ENCODE peak calls at places on chromosome 19, in five cellular contexts. One of them, this sample, is unnamed.

GRCh38 chr19:54142166-54142780 is 4.7 kb downstream of the CNOT3 start:
- DNase-seq in body of pancreas: no peak
- DNase-seq in CD4-positive, alpha-beta T cell: no peak
- DNase-seq in GM13977: no peak
- DNase-seq in keratinocyte: no peak
- DNase-seq in this sample: no peak

GRCh38 chr19:12833747-12834417 is 497 bp downstream of the RTBDN start:
- DNase-seq in CD4-positive, alpha-beta T cell: no peak
- DNase-seq in body of pancreas: peak; percentile 31
- DNase-seq in keratinocyte: no peak
- DNase-seq in GM13977: peak; percentile 82
- DNase-seq in this sample: no peak

GRCh38 chr19:17751103-17751911 is at the start of gene FCHO1:
- DNase-seq in GM13977: peak; percentile 75
- DNase-seq in keratinocyte: no peak
- DNase-seq in CD4-positive, alpha-beta T cell: peak; percentile 86
- DNase-seq in body of pancreas: no peak
- DNase-seq in this sample: no peak

GRCh38 chr19:48511800-48512503 is at the start of gene LMTK3:
- DNase-seq in GM13977: peak; percentile 78
- DNase-seq in CD4-positive, alpha-beta T cell: peak; percentile 80
- DNase-seq in body of pancreas: no peak
- DNase-seq in keratinocyte: no peak
- DNase-seq in this sample: no peak

GRCh38 chr19:58274771-58275199 is 4.0 kb upstream of the ZNF8 start:
- DNase-seq in GM13977: no peak
- DNase-seq in body of pancreas: no peak
- DNase-seq in CD4-positive, alpha-beta T cell: no peak
- DNase-seq in keratinocyte: no peak
- DNase-seq in this sample: no peak

GRCh38 chr19:1027020-1027952 is 878 bp downstream of the CNN2 start:
- DNase-seq in keratinocyte: no peak
- DNase-seq in GM13977: peak; percentile 56
- DNase-seq in body of pancreas: no peak
- DNase-seq in CD4-positive, alpha-beta T cell: no peak
- DNase-seq in this sample: no peak

GRCh38 chr19:49475995-49476880 is 2.2 kb downstream of the FLT3LG start:
- DNase-seq in body of pancreas: no peak
- DNase-seq in keratinocyte: no peak
- DNase-seq in CD4-positive, alpha-beta T cell: peak; percentile 71
- DNase-seq in GM13977: no peak
- DNase-seq in this sample: no peak

GRCh38 chr19:45911291-45911690 is 3.3 kb downstream of the NANOS2 start:
- DNase-seq in CD4-positive, alpha-beta T cell: no peak
- DNase-seq in GM13977: no peak
- DNase-seq in keratinocyte: no peak
- DNase-seq in body of pancreas: no peak
- DNase-seq in this sample: no peak

GRCh38 chr19:55909801-55910200 is 22.3 kb downstream of the NLRP13 start:
- DNase-seq in GM13977: no peak
- DNase-seq in body of pancreas: no peak
- DNase-seq in CD4-positive, alpha-beta T cell: no peak
- DNase-seq in keratinocyte: no peak
- DNase-seq in this sample: peak; percentile 3

GRCh38 chr19:55912916-55913315 is 19.2 kb downstream of the NLRP13 start:
- DNase-seq in GM13977: no peak
- DNase-seq in CD4-positive, alpha-beta T cell: no peak
- DNase-seq in keratinocyte: no peak
- DNase-seq in body of pancreas: no peak
- DNase-seq in this sample: peak; percentile 2

GRCh38 chr19:55913643-55914268 is 18.4 kb downstream of the NLRP13 start:
- DNase-seq in GM13977: no peak
- DNase-seq in CD4-positive, alpha-beta T cell: no peak
- DNase-seq in body of pancreas: no peak
- DNase-seq in keratinocyte: no peak
- DNase-seq in this sample: no peak
- TF ChIP-seq CTCF in GM13977: peak; percentile 11
- TF ChIP-seq CTCF in CD4-positive, alpha-beta T cell: no peak
- TF ChIP-seq CTCF in body of pancreas: no peak
- TF ChIP-seq CTCF in keratinocyte: no peak
- TF ChIP-seq CTCF in this sample: no peak

DNA sequence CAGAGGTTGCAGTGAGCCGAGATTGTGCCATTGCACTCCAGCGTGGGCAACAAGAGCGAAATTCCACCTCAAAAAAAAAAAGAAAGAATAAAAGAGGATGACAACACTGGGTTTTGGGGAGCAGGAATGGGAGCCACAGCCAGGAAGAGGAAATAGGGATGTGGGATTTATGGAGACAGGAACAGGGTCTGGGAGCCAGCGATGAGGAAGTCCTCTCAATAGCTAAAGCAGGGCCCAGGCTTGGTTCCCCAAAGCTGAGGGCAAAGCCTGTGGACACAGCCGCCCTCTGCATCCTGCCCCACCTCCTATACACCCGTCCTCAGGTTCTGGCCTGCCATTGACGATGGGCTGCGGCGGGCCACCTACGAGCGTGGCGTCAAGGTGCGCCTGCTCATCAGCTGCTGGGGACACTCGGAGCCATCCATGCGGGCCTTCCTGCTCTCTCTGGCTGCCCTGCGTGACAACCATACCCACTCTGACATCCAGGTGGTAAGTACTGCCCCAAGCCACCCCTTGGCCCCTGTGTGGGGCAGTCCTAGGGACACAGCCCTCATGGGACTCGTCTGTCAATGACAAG is 13.6 kb downstream of the HIPK4 start:
- DNase-seq in CD4-positive, alpha-beta T cell: no peak
- DNase-seq in GM13977: no peak
- DNase-seq in keratinocyte: no peak
- DNase-seq in body of pancreas: no peak
- DNase-seq in this sample: no peak
- TF ChIP-seq CTCF in CD4-positive, alpha-beta T cell: no peak
- TF ChIP-seq CTCF in GM13977: no peak
- TF ChIP-seq CTCF in keratinocyte: no peak
- TF ChIP-seq CTCF in body of pancreas: no peak
- TF ChIP-seq CTCF in this sample: no peak

GRCh38 chr19:5503598-5503997 is 48.4 kb downstream of the ZNRF4 start:
- DNase-seq in keratinocyte: no peak
- DNase-seq in GM13977: no peak
- DNase-seq in CD4-positive, alpha-beta T cell: no peak
- DNase-seq in body of pancreas: no peak
- DNase-seq in this sample: no peak
- TF ChIP-seq CTCF in keratinocyte: peak; percentile 37
- TF ChIP-seq CTCF in GM13977: peak; percentile 13
- TF ChIP-seq CTCF in CD4-positive, alpha-beta T cell: no peak
- TF ChIP-seq CTCF in body of pancreas: no peak
- TF ChIP-seq CTCF in this sample: peak; percentile 41

DNA sequence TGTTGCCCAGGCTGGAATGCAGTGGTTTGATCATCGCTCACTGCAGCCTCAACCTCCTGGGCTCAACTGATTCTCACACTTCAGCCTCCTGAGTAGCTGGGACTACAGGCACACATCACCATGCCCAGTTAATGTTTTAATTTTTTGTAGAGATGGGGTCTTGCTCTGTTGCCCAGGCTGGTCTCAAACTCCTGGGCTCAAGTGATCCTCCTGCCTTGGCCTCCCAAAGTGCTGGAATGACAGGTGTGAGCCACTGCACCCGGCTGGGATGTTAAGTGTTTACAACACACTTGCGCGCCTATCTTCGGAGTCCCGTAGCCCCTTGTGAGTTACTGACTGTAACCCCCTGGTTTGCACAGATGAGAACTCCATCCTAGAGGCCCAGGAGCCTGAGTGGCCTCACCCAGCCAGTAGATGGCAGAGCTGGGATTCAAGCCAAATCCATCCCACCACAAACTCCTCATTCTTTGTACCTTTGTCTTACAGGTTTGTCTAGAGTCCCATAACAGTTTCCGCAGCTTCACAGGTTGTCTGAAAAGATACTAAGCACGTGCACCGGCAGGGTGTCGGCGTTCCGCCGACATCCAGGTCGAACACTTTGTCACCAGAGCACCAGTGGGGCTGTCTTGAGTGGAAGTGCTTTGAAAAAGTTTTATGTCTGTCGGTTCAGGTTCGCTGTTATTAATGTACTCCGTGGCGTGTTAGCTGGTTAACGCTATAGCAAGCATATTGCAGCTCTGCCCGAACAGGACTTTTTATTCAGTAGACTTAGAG is 14.7 kb downstream of the MAG start:
- DNase-seq in GM13977: peak; percentile 64
- DNase-seq in body of pancreas: no peak
- DNase-seq in keratinocyte: no peak
- DNase-seq in CD4-positive, alpha-beta T cell: no peak
- DNase-seq in this sample: no peak
- TF ChIP-seq CTCF in GM13977: peak; percentile 49
- TF ChIP-seq CTCF in body of pancreas: no peak
- TF ChIP-seq CTCF in keratinocyte: peak; percentile 43
- TF ChIP-seq CTCF in CD4-positive, alpha-beta T cell: no peak
- TF ChIP-seq CTCF in this sample: peak; percentile 58

DNA sequence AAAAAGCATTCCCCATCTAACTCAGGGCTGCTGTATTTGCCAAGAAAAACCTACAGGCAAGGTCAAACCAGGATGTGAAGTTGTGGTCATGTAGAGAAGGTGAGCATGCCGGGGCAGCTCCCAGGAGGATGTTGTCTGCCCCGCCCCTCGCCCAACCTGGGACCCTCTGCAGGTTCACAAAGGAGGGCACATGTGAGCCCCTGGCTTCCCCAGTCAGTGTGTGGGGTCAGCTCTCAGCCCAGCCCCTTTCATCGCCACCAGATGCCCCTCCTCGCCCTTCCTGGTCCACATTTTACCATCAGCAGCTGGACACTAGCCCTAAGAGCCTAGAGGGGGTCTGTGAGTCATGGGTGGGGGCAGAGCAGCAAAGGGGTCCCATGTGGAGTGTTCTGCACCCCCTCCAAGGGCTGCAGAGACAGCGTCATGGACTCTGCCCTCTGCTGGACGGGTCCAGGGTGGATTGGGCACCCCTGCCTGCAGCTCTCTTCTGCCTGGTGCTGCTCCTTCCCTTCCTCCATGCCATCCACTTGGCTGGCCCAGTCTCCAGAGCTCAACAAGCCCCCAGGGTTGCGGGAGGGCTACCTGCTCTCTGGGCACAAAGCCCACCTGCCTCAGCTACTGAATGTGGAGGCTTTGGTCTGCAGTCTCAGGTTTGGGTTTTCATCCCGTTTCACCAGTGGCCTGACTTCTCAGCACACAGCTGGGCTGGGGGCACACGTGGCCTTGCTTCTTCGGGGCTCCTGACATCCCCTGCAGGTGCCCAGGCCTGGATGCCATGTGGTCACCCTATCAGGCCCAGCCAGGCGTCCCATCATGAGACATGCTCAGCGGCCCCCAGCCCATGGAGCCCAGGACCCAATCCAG is 3.7 kb downstream of the PLEKHF1 start:
- DNase-seq in CD4-positive, alpha-beta T cell: no peak
- DNase-seq in keratinocyte: no peak
- DNase-seq in body of pancreas: no peak
- DNase-seq in GM13977: no peak
- DNase-seq in this sample: no peak
- TF ChIP-seq CTCF in CD4-positive, alpha-beta T cell: no peak
- TF ChIP-seq CTCF in keratinocyte: peak; percentile 41
- TF ChIP-seq CTCF in body of pancreas: no peak
- TF ChIP-seq CTCF in GM13977: peak; percentile 23
- TF ChIP-seq CTCF in this sample: no peak

DNA sequence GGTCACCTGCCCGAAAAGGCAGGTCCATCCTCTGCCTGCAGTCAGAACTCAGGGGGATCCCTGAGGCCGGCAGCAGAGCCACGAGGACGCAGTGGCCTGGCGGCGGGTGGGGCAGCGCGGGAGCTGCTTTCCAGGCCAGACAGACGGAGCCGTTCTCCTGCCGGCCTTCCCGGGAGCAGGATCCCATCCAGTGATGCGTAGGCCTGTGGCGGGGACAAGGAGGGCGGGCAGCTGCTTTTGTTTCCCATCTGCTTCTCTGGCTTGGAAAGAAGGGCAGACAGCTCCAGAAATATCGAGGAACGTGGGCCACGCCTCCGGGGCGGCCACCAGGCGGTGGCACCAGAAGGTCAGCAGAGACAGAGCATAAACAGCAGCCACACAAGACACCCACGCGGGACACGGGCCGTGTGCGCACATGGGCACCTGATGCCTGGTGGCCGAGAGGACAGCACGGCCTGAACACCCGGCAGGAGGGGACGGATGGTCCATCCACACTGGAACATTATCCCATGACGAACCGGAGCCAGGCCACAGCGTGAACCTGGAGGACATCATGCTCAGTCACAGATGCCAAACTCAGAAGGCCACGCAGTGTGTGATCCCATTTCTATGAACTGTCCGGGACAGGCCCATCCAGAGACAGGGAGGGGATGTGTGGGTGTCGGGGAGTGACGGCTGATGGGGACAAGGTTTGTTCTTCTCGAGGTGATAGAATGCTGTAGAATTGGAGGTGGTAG is 13.9 kb upstream of the MKNK2 start:
- DNase-seq in CD4-positive, alpha-beta T cell: no peak
- DNase-seq in keratinocyte: no peak
- DNase-seq in GM13977: no peak
- DNase-seq in body of pancreas: no peak
- DNase-seq in this sample: no peak
- TF ChIP-seq CTCF in CD4-positive, alpha-beta T cell: no peak
- TF ChIP-seq CTCF in keratinocyte: no peak
- TF ChIP-seq CTCF in GM13977: no peak
- TF ChIP-seq CTCF in body of pancreas: no peak
- TF ChIP-seq CTCF in this sample: no peak

This sample was measured in type B pancreatic cell.